ENCODE peak calls at places on chromosomes 7 and 10, in ten cellular contexts. S is prostate gland; U is HepG2; O is left ventricle myocardium inferior; R is breast epithelium; G is CD4-positive, alpha-beta T cell; Q is heart left ventricle; D is colonic mucosa; Z is pancreas; F is vagina. A is an unnamed sample. For H3K9me3, the result is how much of the 10 kb centered on the place peaks cover.

GRCh38 chr10:7192831-7193348 is 217.9 kb downstream of the SFMBT2 start:
- DNase-seq in G (peak), O (no peak), U (no peak), F (no peak), Q (no peak), D (no peak), S (no peak), R (no peak), Z (no peak), A (no peak)

GRCh38 chr7:107995184-107996071 is 7.5 kb downstream of the LAMB1 start:
- DNase-seq in U (peak), F (no peak), Q (peak), R (no peak), D (no peak), S (no peak), O (no peak), Z (no peak), G (no peak), A (no peak)

GRCh38 chr7:15685358-15686181 is 913 bp downstream of the MEOX2 start:
- DNase-seq in O (peak), R (no peak), D (peak), Z (no peak), S (no peak), U (no peak), F (no peak), G (no peak), Q (peak), A (no peak)

GRCh38 chr10:67127441-67127840 is 201.6 kb downstream of the LRRTM3 start:
- DNase-seq in D (no peak), O (no peak), S (no peak), Z (no peak), G (no peak), U (no peak), Q (no peak), R (no peak), F (no peak), A (no peak)

GRCh38 chr7:50664461-50664922 is 99.3 kb upstream of the DDC start:
- DNase-seq in Q (no peak), U (no peak), D (no peak), G (no peak), O (no peak), F (no peak), S (no peak), Z (no peak), R (no peak), A (no peak)

GRCh38 chr10:62852961-62853702 is 37.0 kb upstream of the EGR2 start:
- DNase-seq in F (no peak), G (no peak), S (no peak), R (no peak), Z (no peak), D (no peak), U (no peak), O (no peak), Q (no peak), A (no peak)

GRCh38 chr10:70918851-70919530 is 30.6 kb upstream of the PCBD1 start:
- DNase-seq in O (peak), Z (no peak), G (no peak), D (peak), U (no peak), F (no peak), R (no peak), S (no peak), Q (no peak), A (no peak)

GRCh38 chr10:61757525-61758397 is 95.0 kb downstream of the CABCOCO1 start:
- DNase-seq in O (no peak), G (no peak), D (peak), S (no peak), Q (no peak), F (no peak), R (peak), U (no peak), Z (no peak), A (no peak)

GRCh38 chr7:117997862-117998825 is 124.9 kb upstream of the CTTNBP2 start:
- DNase-seq in Q (no peak), F (no peak), U (no peak), G (no peak), S (no peak), Z (no peak), D (no peak), R (no peak), O (no peak), A (no peak)

GRCh38 chr7:122674502-122674901 is 24.4 kb downstream of the RNF133 start:
- DNase-seq in O (no peak), S (peak), F (no peak), Z (no peak), G (no peak), D (no peak), U (no peak), Q (no peak), R (no peak), A (no peak)

GRCh38 chr7:117025891-117026290 is 72.6 kb downstream of the ST7 start:
- DNase-seq in U (no peak), D (no peak), S (no peak), Z (no peak), F (no peak), R (no peak), O (no peak), Q (no peak), G (no peak), A (no peak)

GRCh38 chr10:73551515-73551914 is 39.6 kb downstream of the USP54 start:
- DNase-seq in G (no peak), Z (no peak), Q (no peak), R (no peak), U (no peak), S (no peak), F (no peak), O (no peak), D (no peak), A (no peak)

GRCh38 chr10:4344544-4344994 is 481.4 kb upstream of the AKR1E2 start:
- DNase-seq in R (peak), O (peak), Q (peak), Z (no peak), F (no peak), S (no peak), D (no peak), U (no peak), G (no peak), A (no peak)

GRCh38 chr7:96093435-96093834 is 228.5 kb downstream of the SLC25A13 start:
- DNase-seq in Z (no peak), F (no peak), U (no peak), O (no peak), S (no peak), D (no peak), Q (no peak), R (no peak), G (no peak), A (no peak)

GRCh38 chr10:102086196-102086595 is 21.0 kb downstream of the HPS6 start:
- DNase-seq in S (no peak), Z (no peak), O (no peak), Q (no peak), G (no peak), R (no peak), F (no peak), D (no peak), U (no peak), A (no peak)

GRCh38 chr7:37045786-37046185 is 321.5 kb upstream of the AOAH start:
- DNase-seq in G (no peak), U (no peak), Q (no peak), F (no peak), R (no peak), Z (no peak), S (no peak), O (no peak), D (no peak), A (no peak)

GRCh38 chr7:33107136-33108066 is 1.8 kb downstream of the RP9 start:
- DNase-seq in D (peak), U (peak), F (no peak), R (no peak), S (no peak), Z (peak), G (no peak), Q (no peak), O (no peak), A (no peak)

GRCh38 chr10:15106352-15107013 is 9.3 kb downstream of the RPP38 start:
- DNase-seq in Q (peak), D (peak), F (no peak), G (peak), O (peak), R (peak), S (peak), Z (peak), U (peak), A (peak)

GRCh38 chr10:11212285-11212684 is 194.6 kb downstream of the CELF2 start:
- DNase-seq in G (no peak), U (no peak), F (no peak), D (no peak), S (no peak), Z (no peak), O (no peak), R (no peak), Q (no peak), A (no peak)

GRCh38 chr7:103870664-103871063 is 118.8 kb downstream of the RELN start:
- DNase-seq in F (no peak), S (no peak), Z (no peak), U (no peak), Q (no peak), G (no peak), D (no peak), R (no peak), O (no peak), A (no peak)

GRCh38 chr7:37425504-37425903 is 23.2 kb downstream of the ELMO1 start:
- DNase-seq in O (no peak), G (no peak), U (no peak), R (no peak), F (no peak), Z (no peak), Q (no peak), S (no peak), D (no peak), A (no peak)

GRCh38 chr7:86094166-86094669 is 549.5 kb upstream of the GRM3 start:
- DNase-seq in O (no peak), D (no peak), F (no peak), G (no peak), Z (no peak), S (no peak), Q (no peak), U (no peak), R (no peak), A (no peak)

GRCh38 chr7:135509589-135509838 is 388 bp downstream of the CNOT4 start:
- DNase-seq in Z (no peak), Q (no peak), O (no peak), F (no peak), R (no peak), D (no peak), U (no peak), S (no peak), G (no peak), A (no peak)

GRCh38 chr10:21368022-21368582 is 157.4 kb downstream of the SKIDA1 start:
- DNase-seq in U (no peak), D (no peak), F (no peak), O (no peak), G (no peak), S (no peak), Z (no peak), Q (no peak), R (no peak), A (no peak)

GRCh38 chr10:112741830-112742402 is 208.1 kb upstream of the TCF7L2 start:
- DNase-seq in U (peak), Q (no peak), F (no peak), D (peak), S (peak), G (no peak), Z (no peak), O (no peak), R (no peak), A (no peak)

GRCh38 chr10:137031-137430 is 1.8 kb downstream of the ZMYND11 start:
- DNase-seq in G (peak), R (no peak), Q (no peak), U (peak), S (no peak), F (no peak), O (no peak), Z (peak), D (no peak), A (no peak)

GRCh38 chr10:69382382-69383117 is 34.2 kb downstream of the TACR2 start:
- DNase-seq in G (no peak), Q (no peak), Z (no peak), U (no peak), S (no peak), R (no peak), F (no peak), D (no peak), O (no peak), A (no peak)

GRCh38 chr10:52212062-52212461 is 102.0 kb upstream of the DKK1 start:
- DNase-seq in R (no peak), U (peak), O (no peak), Z (peak), D (peak), S (no peak), Q (no peak), F (no peak), G (no peak), A (no peak)

GRCh38 chr10:123148414-123149161 is 652 bp downstream of the HMX2 start:
- DNase-seq in Z (no peak), Q (no peak), U (no peak), D (no peak), R (no peak), G (no peak), F (no peak), S (no peak), O (no peak), A (no peak)

GRCh38 chr10:92757066-92757716 is 67.4 kb downstream of the HHEX start:
- DNase-seq in S (peak), D (peak), R (peak), G (no peak), U (peak), Q (peak), F (no peak), Z (peak), O (peak), A (peak)

GRCh38 chr10:6702030-6702429 is 122.0 kb upstream of the PRKCQ start:
- DNase-seq in U (no peak), Q (no peak), F (no peak), S (no peak), G (no peak), O (no peak), Z (no peak), D (no peak), R (no peak), A (no peak)

GRCh38 chr7:149354119-149354518 is 92.1 kb downstream of the ZNF783 start:
- DNase-seq in F (no peak), R (no peak), G (no peak), Q (no peak), S (no peak), O (no peak), U (no peak), Z (no peak), D (no peak), A (no peak)

GRCh38 chr7:139683137-139683871 is 94.5 kb downstream of the HIPK2 start:
- DNase-seq in R (peak), Q (no peak), S (no peak), D (no peak), G (no peak), Z (no peak), O (no peak), F (no peak), U (no peak), A (no peak)

GRCh38 chr7:40843338-40844026 is 708.7 kb downstream of the SUGCT start:
- DNase-seq in G (no peak), F (no peak), U (no peak), Z (no peak), D (no peak), O (no peak), S (no peak), R (no peak), Q (no peak), A (no peak)
- H3K9me3 ChIP-seq in G (under half), F (under half), U (under half), Z (under half), D (under half), O (under half), S (under half), R (under half), Q (under half), A (under half)

DNA sequence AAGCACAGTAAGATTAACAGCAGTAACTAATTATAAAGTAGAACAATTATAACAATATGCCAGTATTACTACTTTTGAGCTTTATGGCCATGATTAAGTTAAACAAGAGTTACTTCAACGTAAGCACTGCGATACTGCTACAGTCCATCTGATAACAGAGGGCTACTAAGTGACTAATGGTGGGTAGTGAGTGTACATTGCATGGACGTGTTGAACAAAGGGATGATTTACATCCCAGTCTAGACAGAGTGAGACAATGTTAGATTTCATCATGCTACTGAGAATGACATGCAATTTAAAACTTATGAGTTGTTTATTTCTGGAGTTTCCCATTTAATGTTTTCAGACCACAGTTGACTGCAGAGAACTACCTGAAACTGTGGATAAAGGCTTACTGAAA is 45.6 kb downstream of the TPST1 start:
- DNase-seq in U (peak), R (no peak), S (no peak), O (no peak), G (no peak), D (no peak), Q (no peak), F (no peak), Z (no peak), A (no peak)
- H3K27ac ChIP-seq in U (no peak), R (no peak), S (no peak), O (no peak), G (no peak), D (no peak), Q (no peak), F (no peak), Z (no peak), A (no peak)

GRCh38 chr7:30478349-30479228 is at the start of gene NOD1:
- DNase-seq in S (peak), R (peak), G (peak), Q (peak), U (peak), F (no peak), Z (peak), O (peak), D (peak), A (no peak)
- TF ChIP-seq CTCF in S (no peak), R (no peak), G (no peak), Q (no peak), U (peak), F (no peak), Z (no peak), O (peak), D (no peak), A (no peak)

GRCh38 chr10:84412482-84412881 is 84.1 kb downstream of the CCSER2 start:
- DNase-seq in D (no peak), S (no peak), O (no peak), G (no peak), Z (no peak), Q (no peak), R (no peak), U (no peak), F (no peak), A (no peak)
- H3K9me3 ChIP-seq in D (under half), S (under half), O (under half), G (under half), Z (under half), Q (under half), R (under half), U (under half), F (under half), A (under half)

DNA sequence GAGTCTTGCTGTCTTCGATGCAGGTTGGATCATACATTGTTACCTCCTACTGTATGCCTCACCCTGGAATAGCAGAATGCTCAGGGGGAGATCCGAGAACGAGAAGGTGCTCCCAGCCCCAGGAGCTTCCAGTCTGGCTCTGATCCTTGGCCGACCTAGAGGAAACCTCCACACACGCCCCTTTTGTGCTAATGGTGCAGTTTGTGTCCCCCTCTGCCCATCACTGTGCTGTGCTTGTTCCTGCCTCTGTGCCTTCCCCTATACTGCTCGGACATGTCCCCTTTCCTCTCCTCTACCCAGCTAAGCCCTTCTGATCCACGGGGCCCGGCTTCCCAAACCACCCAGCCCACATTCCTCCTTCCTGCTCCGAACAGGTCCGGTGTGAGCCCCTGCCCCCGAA is 32.5 kb downstream of the ZNF775 start:
- DNase-seq in O (no peak), F (no peak), D (no peak), S (no peak), G (no peak), Z (no peak), U (no peak), R (no peak), Q (peak), A (no peak)
- H3K27ac ChIP-seq in O (no peak), F (no peak), D (no peak), S (no peak), G (no peak), Z (no peak), U (no peak), R (no peak), Q (no peak), A (no peak)

DNA sequence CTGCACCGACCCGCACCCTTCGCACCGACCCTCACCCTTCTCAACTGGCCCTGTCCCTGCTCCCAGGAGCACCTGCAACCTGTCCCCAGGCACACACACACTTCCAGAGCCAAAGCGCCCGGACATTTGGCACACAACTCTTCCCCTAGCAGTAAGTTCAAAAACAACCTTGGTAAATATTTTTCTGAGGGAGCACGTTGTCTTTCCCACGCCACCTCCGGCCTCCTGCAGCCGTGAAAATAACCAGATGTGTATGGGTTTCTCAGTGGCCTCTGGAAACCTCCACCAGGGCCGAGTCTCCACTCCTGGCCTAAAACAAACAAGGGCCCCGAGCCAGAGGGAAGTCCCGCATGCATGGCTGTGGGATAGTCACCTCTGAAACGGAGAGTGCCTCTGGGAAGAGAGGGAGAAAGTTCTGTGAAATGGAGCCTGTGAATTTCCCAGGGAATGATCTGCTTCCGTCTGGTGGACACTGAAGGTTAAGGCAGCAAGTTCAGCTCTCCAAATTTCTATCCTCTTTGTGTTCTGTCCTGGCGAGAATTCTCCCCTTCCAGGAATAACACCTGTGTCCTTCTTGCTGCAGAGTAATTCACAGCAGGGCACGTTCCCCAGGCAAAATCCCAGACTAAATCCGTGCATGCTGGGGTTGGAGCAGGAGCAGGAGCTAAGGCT is 15.8 kb downstream of the PODXL start:
- DNase-seq in G (no peak), Z (peak), S (no peak), Q (no peak), R (no peak), D (no peak), U (peak), F (peak), O (no peak), A (no peak)
- TF ChIP-seq CTCF in G (no peak), Z (no peak), S (no peak), Q (peak), R (peak), D (no peak), U (no peak), F (no peak), O (peak), A (no peak)

GRCh38 chr10:130300608-130301025 is 164.4 kb downstream of the GLRX3 start:
- DNase-seq in Q (peak), Z (peak), F (no peak), R (no peak), G (peak), O (peak), D (no peak), S (no peak), U (no peak), A (no peak)

DNA sequence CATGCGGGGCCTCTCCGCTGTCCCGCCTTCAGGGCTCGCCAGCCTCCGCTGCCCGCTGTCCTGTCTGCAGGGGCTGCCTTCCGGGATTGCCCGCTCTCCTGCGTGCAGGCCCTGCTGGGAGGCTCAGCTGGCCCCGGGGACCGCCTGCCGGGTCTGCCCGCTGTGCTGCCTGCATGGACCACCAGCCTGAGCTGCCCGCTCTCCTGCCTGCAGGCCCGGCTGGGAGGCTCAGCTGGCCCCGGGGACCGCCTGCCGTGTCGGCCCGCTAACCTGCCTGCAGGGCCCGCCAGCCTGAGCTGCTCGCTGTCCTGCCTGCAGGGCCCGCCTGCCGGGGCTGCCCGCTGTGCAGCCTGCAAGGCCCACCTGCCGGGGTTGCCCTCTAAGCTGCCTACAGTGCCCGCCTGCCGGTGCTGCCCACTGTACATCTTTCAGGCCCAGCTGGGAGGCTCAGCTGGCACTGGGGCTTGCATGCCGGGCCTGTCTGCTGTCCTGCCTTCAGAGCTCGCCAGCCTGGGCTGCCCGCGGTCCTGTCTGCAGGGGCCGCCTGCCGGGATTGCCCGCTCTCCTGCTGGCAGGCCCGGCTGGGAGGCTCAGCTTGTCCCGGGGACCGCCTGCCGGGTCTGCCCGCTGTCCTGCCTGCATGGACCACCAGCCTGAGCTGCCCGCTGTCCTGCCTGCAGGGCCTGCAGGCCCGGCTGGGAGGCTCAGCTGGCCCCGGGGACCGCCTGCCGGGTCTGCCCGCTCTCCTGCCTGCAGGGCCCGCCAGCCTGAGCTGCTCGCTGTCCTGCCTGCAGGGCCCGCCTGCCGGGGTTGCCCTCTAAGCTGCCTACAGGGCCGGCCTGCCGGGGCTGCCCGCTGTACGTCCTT is 165.1 kb downstream of the GLRX3 start:
- DNase-seq in Q (peak), D (peak), S (peak), G (peak), O (peak), U (no peak), R (no peak), Z (peak), F (no peak), A (peak)
- H3K9me3 ChIP-seq in Q (under half), D (under half), S (under half), G (under half), O (half or more), U (half or more), R (under half), Z (under half), F (under half), A (half or more)

A was measured in esophagus squamous epithelium.